ENCODE peak calls at places on chromosomes 4 and X, in five cellular contexts. One of them, this sample, is unnamed.

GRCh38 chr4:112144546-112145325 is 518 bp upstream of the FAM241A start:
- DNase-seq in neural progenitor cell: no peak
- DNase-seq in HCT116: no peak
- DNase-seq in GM23338: no peak
- DNase-seq in MM.1S: no peak
- DNase-seq in this sample: no peak

GRCh38 chr4:113471141-113471860 is 290.2 kb downstream of the CAMK2D start:
- DNase-seq in MM.1S: no peak
- DNase-seq in HCT116: no peak
- DNase-seq in neural progenitor cell: no peak
- DNase-seq in GM23338: no peak
- DNase-seq in this sample: peak; percentile 75

GRCh38 chr4:125838239-125838601 is 523.5 kb downstream of the FAT4 start:
- DNase-seq in MM.1S: no peak
- DNase-seq in neural progenitor cell: no peak
- DNase-seq in HCT116: no peak
- DNase-seq in GM23338: no peak
- DNase-seq in this sample: no peak

GRCh38 chr4:113189546-113189945 is 140.1 kb downstream of the ANK2 start:
- DNase-seq in neural progenitor cell: no peak
- DNase-seq in GM23338: no peak
- DNase-seq in HCT116: no peak
- DNase-seq in MM.1S: no peak
- DNase-seq in this sample: no peak

GRCh38 chrX:141759238-141759637 is 60.7 kb upstream of the SPANXD start:
- DNase-seq in GM23338: no peak
- DNase-seq in neural progenitor cell: no peak
- DNase-seq in HCT116: no peak
- DNase-seq in MM.1S: no peak
- DNase-seq in this sample: no peak

GRCh38 chr4:2803624-2804448 is 11.0 kb downstream of the SH3BP2 start:
- DNase-seq in neural progenitor cell: no peak
- DNase-seq in MM.1S: no peak
- DNase-seq in GM23338: no peak
- DNase-seq in HCT116: peak; percentile 40
- DNase-seq in this sample: peak; percentile 66

GRCh38 chrX:10821293-10821692 is 200.9 kb upstream of the MID1 start:
- DNase-seq in HCT116: no peak
- DNase-seq in neural progenitor cell: no peak
- DNase-seq in GM23338: no peak
- DNase-seq in MM.1S: no peak
- DNase-seq in this sample: no peak

GRCh38 chrX:41035582-41035981 is 49.7 kb upstream of the USP9X start:
- DNase-seq in GM23338: no peak
- DNase-seq in MM.1S: no peak
- DNase-seq in neural progenitor cell: no peak
- DNase-seq in HCT116: no peak
- DNase-seq in this sample: no peak

GRCh38 chrX:39816871-39817731 is 280.7 kb downstream of the BCOR start:
- DNase-seq in GM23338: peak; percentile 86
- DNase-seq in HCT116: no peak
- DNase-seq in neural progenitor cell: peak; percentile 68
- DNase-seq in MM.1S: no peak
- DNase-seq in this sample: peak; percentile 81

GRCh38 chr4:48909697-48910096 is 3.1 kb upstream of the OCIAD2 start:
- DNase-seq in neural progenitor cell: no peak
- DNase-seq in MM.1S: no peak
- DNase-seq in GM23338: no peak
- DNase-seq in HCT116: peak; percentile 92
- DNase-seq in this sample: peak; percentile 99

GRCh38 chr4:138710297-138710696 is 305.3 kb upstream of the NOCT start:
- DNase-seq in neural progenitor cell: no peak
- DNase-seq in HCT116: no peak
- DNase-seq in MM.1S: no peak
- DNase-seq in GM23338: no peak
- DNase-seq in this sample: no peak

GRCh38 chrX:45806410-45807121 is 605.9 kb upstream of the DIPK2B start:
- DNase-seq in HCT116: no peak
- DNase-seq in neural progenitor cell: no peak
- DNase-seq in MM.1S: no peak
- DNase-seq in GM23338: no peak
- DNase-seq in this sample: peak; percentile 82

GRCh38 chrX:151359931-151360871 is 36.8 kb upstream of the VMA21 start:
- DNase-seq in MM.1S: peak; percentile 39
- DNase-seq in HCT116: no peak
- DNase-seq in neural progenitor cell: peak; percentile 64
- DNase-seq in GM23338: peak; percentile 58
- DNase-seq in this sample: peak; percentile 44

GRCh38 chrX:55713635-55714034 is 3.9 kb upstream of the RRAGB start:
- DNase-seq in HCT116: no peak
- DNase-seq in MM.1S: no peak
- DNase-seq in neural progenitor cell: no peak
- DNase-seq in GM23338: no peak
- DNase-seq in this sample: no peak

GRCh38 chr4:26719954-26720552 is 136.2 kb downstream of the TBC1D19 start:
- DNase-seq in GM23338: peak; percentile 49
- DNase-seq in neural progenitor cell: no peak
- DNase-seq in HCT116: peak; percentile 8
- DNase-seq in MM.1S: no peak
- DNase-seq in this sample: peak; percentile 64

GRCh38 chrX:49166914-49167739 is 4.6 kb downstream of the MAGIX start:
- DNase-seq in HCT116: no peak
- DNase-seq in GM23338: peak; percentile 49
- DNase-seq in neural progenitor cell: peak; percentile 20
- DNase-seq in MM.1S: peak; percentile 65
- DNase-seq in this sample: peak; percentile 76

GRCh38 chr4:1357356-1358248 is 10.6 kb downstream of the UVSSA start:
- DNase-seq in MM.1S: no peak
- DNase-seq in GM23338: no peak
- DNase-seq in HCT116: no peak
- DNase-seq in neural progenitor cell: no peak
- DNase-seq in this sample: no peak

GRCh38 chrX:56764153-56764974 is 35.3 kb downstream of the NBDY start:
- DNase-seq in MM.1S: peak; percentile 90
- DNase-seq in GM23338: peak; percentile 67
- DNase-seq in HCT116: peak; percentile 19
- DNase-seq in neural progenitor cell: peak; percentile 86
- DNase-seq in this sample: peak; percentile 75

GRCh38 chr4:24470681-24471622 is 113.4 kb downstream of the DHX15 start:
- DNase-seq in HCT116: no peak
- DNase-seq in neural progenitor cell: peak; percentile 68
- DNase-seq in MM.1S: peak; percentile 30
- DNase-seq in GM23338: peak; percentile 60
- DNase-seq in this sample: peak; percentile 66

GRCh38 chrX:117851025-117851424 is 265.6 kb downstream of the KLHL13 start:
- DNase-seq in MM.1S: no peak
- DNase-seq in HCT116: no peak
- DNase-seq in GM23338: no peak
- DNase-seq in neural progenitor cell: no peak
- DNase-seq in this sample: no peak

GRCh38 chrX:9434151-9434550 is 30.7 kb upstream of the TBL1X start:
- DNase-seq in HCT116: no peak
- DNase-seq in neural progenitor cell: no peak
- DNase-seq in GM23338: no peak
- DNase-seq in MM.1S: no peak
- DNase-seq in this sample: no peak

GRCh38 chr4:3013839-3014350 is 50.5 kb downstream of the GRK4 start:
- DNase-seq in HCT116: no peak
- DNase-seq in MM.1S: no peak
- DNase-seq in neural progenitor cell: no peak
- DNase-seq in GM23338: no peak
- DNase-seq in this sample: no peak

GRCh38 chr4:26573389-26573794 is 10.5 kb upstream of the TBC1D19 start:
- DNase-seq in MM.1S: no peak
- DNase-seq in neural progenitor cell: no peak
- DNase-seq in HCT116: no peak
- DNase-seq in GM23338: peak; percentile 34
- DNase-seq in this sample: no peak

GRCh38 chr4:180665994-180666818 is 1577.0 kb upstream of the TENM3 start:
- DNase-seq in MM.1S: peak; percentile 73
- DNase-seq in neural progenitor cell: peak; percentile 86
- DNase-seq in HCT116: peak; percentile 76
- DNase-seq in GM23338: peak; percentile 88
- DNase-seq in this sample: peak; percentile 66

GRCh38 chr4:180669637-180670036 is 1573.6 kb upstream of the TENM3 start:
- DNase-seq in MM.1S: no peak
- DNase-seq in neural progenitor cell: no peak
- DNase-seq in GM23338: no peak
- DNase-seq in HCT116: no peak
- DNase-seq in this sample: no peak

GRCh38 chr4:180664766-180665368 is 1578.3 kb upstream of the TENM3 start:
- DNase-seq in MM.1S: peak; percentile 83
- DNase-seq in GM23338: peak; percentile 93
- DNase-seq in HCT116: peak; percentile 87
- DNase-seq in neural progenitor cell: peak; percentile 89
- DNase-seq in this sample: peak; percentile 78

GRCh38 chr4:180668732-180669131 is 1574.5 kb upstream of the TENM3 start:
- DNase-seq in neural progenitor cell: no peak
- DNase-seq in GM23338: no peak
- DNase-seq in MM.1S: no peak
- DNase-seq in HCT116: no peak
- DNase-seq in this sample: no peak

DNA sequence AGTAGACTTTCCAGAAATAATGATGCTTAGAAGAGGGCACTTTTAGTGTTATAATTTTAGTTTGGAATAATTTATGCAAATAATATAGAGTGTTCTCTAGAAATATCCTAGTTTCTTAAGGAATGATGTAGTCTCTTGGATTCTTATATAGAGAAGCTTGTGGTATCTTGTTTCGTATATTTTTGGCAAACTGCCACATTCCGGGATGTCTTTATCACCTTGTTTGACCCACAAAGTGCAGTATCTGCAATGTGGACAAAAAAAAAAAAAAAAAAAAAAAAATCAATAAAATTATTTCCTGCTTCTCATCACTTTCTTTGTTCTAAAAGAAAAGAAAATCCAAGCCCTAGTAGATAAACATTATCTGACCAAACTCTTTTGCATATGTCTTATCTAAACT is 1577.7 kb upstream of the TENM3 start:
- DNase-seq in MM.1S: peak; percentile 31
- DNase-seq in GM23338: no peak
- DNase-seq in neural progenitor cell: no peak
- DNase-seq in HCT116: no peak
- DNase-seq in this sample: no peak
- TF ChIP-seq EZH2phosphoT487 in MM.1S: no peak
- TF ChIP-seq EZH2phosphoT487 in GM23338: no peak
- TF ChIP-seq EZH2phosphoT487 in neural progenitor cell: no peak
- TF ChIP-seq EZH2phosphoT487 in HCT116: no peak
- TF ChIP-seq EZH2phosphoT487 in this sample: no peak

GRCh38 chr4:109301691-109302365 is 630 bp downstream of the COL25A1 start:
- DNase-seq in HCT116: no peak
- DNase-seq in neural progenitor cell: peak; percentile 4
- DNase-seq in GM23338: peak; percentile 31
- DNase-seq in MM.1S: no peak
- DNase-seq in this sample: peak; percentile 11
- TF ChIP-seq EZH2 in HCT116: no peak
- TF ChIP-seq EZH2 in neural progenitor cell: no peak
- TF ChIP-seq EZH2 in GM23338: peak; percentile 48
- TF ChIP-seq EZH2 in MM.1S: no peak
- TF ChIP-seq EZH2 in this sample: peak; percentile 89

DNA sequence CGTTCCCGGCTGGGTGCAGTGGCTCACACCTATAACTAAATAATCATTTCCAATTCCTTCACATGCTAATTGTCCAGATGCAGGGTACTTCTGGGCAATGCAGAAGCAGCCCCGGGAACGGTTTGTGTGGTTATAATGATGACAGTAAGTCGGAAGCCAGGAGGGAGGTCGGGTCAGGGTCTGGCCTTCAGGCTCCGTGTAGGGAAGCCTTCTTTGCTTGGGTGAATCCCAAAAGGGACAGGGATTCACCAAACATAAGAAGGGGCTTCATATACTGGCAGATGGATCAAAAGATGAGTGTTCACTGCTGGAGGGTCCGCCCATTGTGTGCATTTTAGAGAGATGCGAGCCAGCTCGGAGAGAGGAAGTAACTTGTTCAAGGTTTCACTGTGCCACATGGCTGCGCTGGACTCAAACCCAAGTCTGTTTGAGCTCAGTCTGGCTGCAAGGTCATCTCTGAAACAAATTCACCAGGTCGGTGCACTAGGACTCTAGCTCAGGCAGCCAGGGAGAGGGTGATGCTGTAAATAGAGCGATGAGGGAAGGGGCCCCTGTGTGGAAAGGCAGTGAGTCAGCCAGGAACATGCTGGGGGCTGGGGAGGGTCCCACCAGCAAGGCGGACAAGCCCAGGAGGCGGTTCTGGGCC is 4.8 kb upstream of the KIAA0232 start:
- DNase-seq in MM.1S: no peak
- DNase-seq in neural progenitor cell: no peak
- DNase-seq in HCT116: no peak
- DNase-seq in GM23338: no peak
- DNase-seq in this sample: no peak
- H3K4me3 ChIP-seq in MM.1S: no peak overlapping the region
- H3K4me3 ChIP-seq in neural progenitor cell: no peak overlapping the region
- H3K4me3 ChIP-seq in HCT116: no peak overlapping the region
- H3K4me3 ChIP-seq in GM23338: no peak overlapping the region
- H3K4me3 ChIP-seq in this sample: no peak overlapping the region

DNA sequence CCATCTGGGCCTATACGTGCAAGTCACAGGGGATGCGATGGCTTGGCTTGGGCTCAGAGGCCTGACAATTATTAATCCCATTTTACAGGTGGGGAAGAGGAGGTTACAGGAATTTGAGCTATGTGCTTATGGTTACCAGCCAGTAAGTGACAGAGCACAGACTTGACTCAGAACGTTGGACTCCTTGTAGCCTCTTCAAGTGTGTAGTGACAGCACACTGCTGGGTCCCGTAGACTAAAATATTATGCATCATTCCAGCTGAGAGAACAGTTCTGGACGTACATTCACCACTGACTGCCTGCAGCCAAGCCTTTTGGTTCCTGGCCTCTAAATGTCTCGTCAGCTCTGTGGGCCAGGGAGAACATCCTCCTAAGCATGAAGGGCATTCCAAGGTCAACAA is 314.5 kb downstream of the GPAT3 start:
- DNase-seq in neural progenitor cell: no peak
- DNase-seq in HCT116: no peak
- DNase-seq in GM23338: peak; percentile 35
- DNase-seq in MM.1S: no peak
- DNase-seq in this sample: peak; percentile 58
- TF ChIP-seq EZH2phosphoT487 in neural progenitor cell: no peak
- TF ChIP-seq EZH2phosphoT487 in HCT116: no peak
- TF ChIP-seq EZH2phosphoT487 in GM23338: no peak
- TF ChIP-seq EZH2phosphoT487 in MM.1S: no peak
- TF ChIP-seq EZH2phosphoT487 in this sample: no peak

GRCh38 chr4:4853921-4854648 is 5.4 kb upstream of the MSX1 start:
- DNase-seq in MM.1S: no peak
- DNase-seq in GM23338: no peak
- DNase-seq in neural progenitor cell: no peak
- DNase-seq in HCT116: no peak
- DNase-seq in this sample: no peak

GRCh38 chr4:4851906-4852305 is 7.6 kb upstream of the MSX1 start:
- DNase-seq in GM23338: no peak
- DNase-seq in MM.1S: no peak
- DNase-seq in HCT116: no peak
- DNase-seq in neural progenitor cell: no peak
- DNase-seq in this sample: no peak

GRCh38 chr4:4852591-4853362 is 6.7 kb upstream of the MSX1 start:
- DNase-seq in neural progenitor cell: peak; percentile 81
- DNase-seq in GM23338: peak; percentile 84
- DNase-seq in HCT116: no peak
- DNase-seq in MM.1S: no peak
- DNase-seq in this sample: peak; percentile 95

GRCh38 chr4:4854649-4855292 is 4.7 kb upstream of the MSX1 start:
- DNase-seq in neural progenitor cell: peak; percentile 71
- DNase-seq in GM23338: peak; percentile 36
- DNase-seq in HCT116: no peak
- DNase-seq in MM.1S: no peak
- DNase-seq in this sample: no peak

GRCh38 chr4:4853371-4853823 is 6.1 kb upstream of the MSX1 start:
- DNase-seq in HCT116: no peak
- DNase-seq in neural progenitor cell: peak; percentile 25
- DNase-seq in MM.1S: no peak
- DNase-seq in GM23338: peak; percentile 26
- DNase-seq in this sample: peak; percentile 50
- TF ChIP-seq EZH2 in HCT116: no peak
- TF ChIP-seq EZH2 in neural progenitor cell: peak; percentile 58
- TF ChIP-seq EZH2 in MM.1S: no peak
- TF ChIP-seq EZH2 in GM23338: peak; percentile 84
- TF ChIP-seq EZH2 in this sample: no peak